ENCODE peak calls at places on chromosomes 16 and 17, in seven cellular contexts. S is nucleus accumbens, J is T follicular helper cell, H is Caki2, Y is substantia nigra, Q is GM20000, R is tibial artery. P is an unnamed sample.

GRCh38 chr17:57170866-57171265 is 85.5 kb upstream of the MSI2 start:
- DNase-seq in J (no peak), S (no peak), R (no peak), Y (no peak), Q (no peak), H (no peak), P (no peak)

GRCh38 chr17:78419970-78420820 is 41.7 kb downstream of the PGS1 start:
- DNase-seq in Q (no peak), R (no peak), S (no peak), Y (no peak), J (no peak), H (no peak), P (no peak)

GRCh38 chr17:35056013-35056412 is 7.5 kb downstream of the RFFL start:
- DNase-seq in S (no peak), Y (no peak), R (no peak), Q (no peak), J (no peak), H (peak; percentile 84), P (no peak)

GRCh38 chr17:19364699-19365498 is 2.4 kb upstream of the B9D1 start:
- DNase-seq in Q (no peak), S (no peak), R (peak; percentile 18), J (no peak), Y (no peak), H (no peak), P (no peak)

GRCh38 chr16:30112197-30113030 is 923 bp downstream of the GDPD3 start:
- DNase-seq in Y (peak; percentile 12), R (peak; percentile 57), S (no peak), J (no peak), Q (peak; percentile 81), H (no peak), P (peak; percentile 67)

GRCh38 chr17:60142872-60143499 is 6.8 kb upstream of the CA4 start:
- DNase-seq in Q (peak; percentile 85), R (peak; percentile 87), Y (peak; percentile 80), J (peak; percentile 62), H (peak; percentile 81), S (peak; percentile 49), P (peak; percentile 75)

GRCh38 chr16:48235058-48235555 is 9.0 kb upstream of the LONP2 start:
- DNase-seq in H (no peak), Q (no peak), J (no peak), Y (no peak), S (no peak), R (no peak), P (no peak)

GRCh38 chr17:4872786-4873185 is 26.6 kb upstream of the C17orf107 start:
- DNase-seq in H (no peak), R (no peak), Q (no peak), J (no peak), Y (peak; percentile 53), S (no peak), P (no peak)

GRCh38 chr16:57089406-57089805 is 3.0 kb upstream of the CPNE2 start:
- DNase-seq in S (no peak), Q (no peak), Y (no peak), R (no peak), J (no peak), H (no peak), P (no peak)

GRCh38 chr17:70642059-70642458 is 472.7 kb downstream of the KCNJ2 start:
- DNase-seq in S (no peak), Y (no peak), H (no peak), R (no peak), J (no peak), Q (no peak), P (no peak)

GRCh38 chr17:77274137-77274829 is 133.5 kb downstream of the SEC14L1 start:
- DNase-seq in J (no peak), Y (no peak), R (no peak), Q (no peak), S (no peak), H (no peak), P (no peak)

GRCh38 chr16:66588981-66589713 is 9.9 kb downstream of the CMTM2 start:
- DNase-seq in Q (peak; percentile 82), S (no peak), J (peak; percentile 48), Y (peak; percentile 30), R (peak; percentile 51), H (no peak), P (peak; percentile 13)